ENCODE peak calls at places on chromosome X, in five cellular contexts. One of them, this sample, is unnamed.

GRCh38 chrX:97860206-97860605 is 976.5 kb downstream of the RPA4 start:
- DNase-seq in esophagus squamous epithelium: no peak
- DNase-seq in heart left ventricle: no peak
- DNase-seq in A549: no peak
- DNase-seq in sigmoid colon: no peak
- DNase-seq in this sample: no peak

GRCh38 chrX:134513091-134513490 is 53.1 kb downstream of the HPRT1 start:
- DNase-seq in esophagus squamous epithelium: no peak
- DNase-seq in heart left ventricle: no peak
- DNase-seq in A549: no peak
- DNase-seq in sigmoid colon: no peak
- DNase-seq in this sample: no peak

GRCh38 chrX:117969782-117970181 is 146.8 kb downstream of the KLHL13 start:
- DNase-seq in esophagus squamous epithelium: no peak
- DNase-seq in heart left ventricle: no peak
- DNase-seq in A549: no peak
- DNase-seq in sigmoid colon: no peak
- DNase-seq in this sample: no peak

GRCh38 chrX:123108513-123109427 is 75.3 kb upstream of the GRIA3 start:
- DNase-seq in esophagus squamous epithelium: no peak
- DNase-seq in heart left ventricle: no peak
- DNase-seq in A549: no peak
- DNase-seq in sigmoid colon: no peak
- DNase-seq in this sample: no peak

GRCh38 chrX:39750798-39751197 is 347.0 kb downstream of the BCOR start:
- DNase-seq in esophagus squamous epithelium: no peak
- DNase-seq in heart left ventricle: no peak
- DNase-seq in A549: no peak
- DNase-seq in sigmoid colon: no peak
- DNase-seq in this sample: no peak

GRCh38 chrX:21747523-21747922 is 10.4 kb downstream of the SMPX start:
- DNase-seq in esophagus squamous epithelium: no peak
- DNase-seq in heart left ventricle: no peak
- DNase-seq in A549: no peak
- DNase-seq in sigmoid colon: no peak
- DNase-seq in this sample: no peak

GRCh38 chrX:146481735-146482134 is 327.8 kb upstream of the CXorf51B start:
- DNase-seq in esophagus squamous epithelium: no peak
- DNase-seq in heart left ventricle: no peak
- DNase-seq in A549: no peak
- DNase-seq in sigmoid colon: no peak
- DNase-seq in this sample: no peak

GRCh38 chrX:9913041-9913440 is 54.1 kb upstream of the CLDN34 start:
- DNase-seq in esophagus squamous epithelium: no peak
- DNase-seq in heart left ventricle: no peak
- DNase-seq in A549: no peak
- DNase-seq in sigmoid colon: no peak
- DNase-seq in this sample: no peak

GRCh38 chrX:18194688-18195087 is 26.0 kb downstream of the BEND2 start:
- DNase-seq in esophagus squamous epithelium: no peak
- DNase-seq in heart left ventricle: no peak
- DNase-seq in A549: no peak
- DNase-seq in sigmoid colon: no peak
- DNase-seq in this sample: no peak

GRCh38 chrX:15916704-15917084 is 62.1 kb upstream of the AP1S2 start:
- DNase-seq in esophagus squamous epithelium: no peak
- DNase-seq in heart left ventricle: no peak
- DNase-seq in A549: no peak
- DNase-seq in sigmoid colon: no peak
- DNase-seq in this sample: no peak

GRCh38 chrX:97224148-97224547 is 340.4 kb downstream of the RPA4 start:
- DNase-seq in esophagus squamous epithelium: no peak
- DNase-seq in heart left ventricle: no peak
- DNase-seq in A549: no peak
- DNase-seq in sigmoid colon: no peak
- DNase-seq in this sample: no peak

GRCh38 chrX:848366-848765 is 217.8 kb downstream of the SHOX start:
- DNase-seq in esophagus squamous epithelium: no peak
- DNase-seq in heart left ventricle: no peak
- DNase-seq in A549: no peak
- DNase-seq in sigmoid colon: no peak
- DNase-seq in this sample: no peak

GRCh38 chrX:47483310-47484268 is 567 bp upstream of the ZNF41 start:
- DNase-seq in esophagus squamous epithelium: no peak
- DNase-seq in heart left ventricle: peak
- DNase-seq in A549: no peak
- DNase-seq in sigmoid colon: peak
- DNase-seq in this sample: peak

GRCh38 chrX:47482065-47482511 is 934 bp downstream of the ZNF41 start:
- DNase-seq in esophagus squamous epithelium: no peak
- DNase-seq in heart left ventricle: no peak
- DNase-seq in A549: no peak
- DNase-seq in sigmoid colon: peak
- DNase-seq in this sample: no peak

GRCh38 chrX:47484885-47485284 is 1.9 kb upstream of the ZNF41 start:
- DNase-seq in esophagus squamous epithelium: no peak
- DNase-seq in heart left ventricle: no peak
- DNase-seq in A549: no peak
- DNase-seq in sigmoid colon: peak
- DNase-seq in this sample: no peak

GRCh38 chrX:47481160-47481559 is 1.9 kb downstream of the ZNF41 start:
- DNase-seq in esophagus squamous epithelium: no peak
- DNase-seq in heart left ventricle: no peak
- DNase-seq in A549: no peak
- DNase-seq in sigmoid colon: peak
- DNase-seq in this sample: no peak

DNA sequence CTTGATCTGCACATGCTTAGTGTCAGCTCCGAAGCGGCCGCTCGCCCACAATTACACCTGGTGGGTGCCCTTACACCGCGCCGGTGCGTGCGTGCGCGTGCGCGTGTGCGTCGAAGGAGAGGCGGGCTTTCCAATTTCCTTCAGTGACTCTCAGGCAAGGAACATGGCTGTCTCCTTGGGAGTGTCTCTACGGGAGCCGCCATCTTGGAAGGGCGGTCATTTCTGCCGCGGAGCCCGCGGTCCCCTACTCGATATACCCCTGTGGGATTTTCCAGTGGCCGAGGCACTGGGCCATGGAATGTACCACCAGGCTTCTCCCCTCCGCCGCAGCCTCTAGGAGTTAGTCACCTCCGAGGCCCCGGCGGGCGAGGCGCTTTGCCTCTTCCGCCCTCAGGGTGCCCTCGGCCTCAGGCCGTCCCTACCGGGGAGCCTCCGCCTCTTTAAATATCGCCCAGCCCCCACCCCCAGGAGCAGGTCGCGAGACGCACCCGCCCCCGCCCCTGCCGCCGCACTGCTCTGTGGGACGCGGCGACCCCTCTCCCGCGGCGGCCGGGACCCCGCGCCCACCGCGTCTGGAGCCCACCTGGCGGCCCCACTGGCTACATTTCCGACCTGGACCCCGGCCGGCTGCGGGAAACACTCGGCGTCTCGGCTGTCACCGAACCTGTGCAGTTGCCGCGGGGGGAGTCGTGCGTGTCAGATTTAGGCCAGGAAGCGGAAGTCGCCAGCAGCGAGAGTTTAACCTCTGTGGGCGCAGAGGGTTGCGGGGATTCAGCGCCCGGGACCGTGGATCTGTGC is at the start of gene ZNF41:
- DNase-seq in esophagus squamous epithelium: peak
- DNase-seq in heart left ventricle: peak
- DNase-seq in A549: peak
- DNase-seq in sigmoid colon: peak
- DNase-seq in this sample: peak
- TF ChIP-seq POLR2A in esophagus squamous epithelium: peak
- TF ChIP-seq POLR2A in heart left ventricle: no peak
- TF ChIP-seq POLR2A in A549: peak
- TF ChIP-seq POLR2A in sigmoid colon: no peak
- TF ChIP-seq POLR2A in this sample: peak

GRCh38 chrX:103376118-103376978 is at the start of gene BEX3:
- DNase-seq in esophagus squamous epithelium: no peak
- DNase-seq in heart left ventricle: peak
- DNase-seq in A549: peak
- DNase-seq in sigmoid colon: peak
- DNase-seq in this sample: peak
- TF ChIP-seq POLR2A in esophagus squamous epithelium: peak
- TF ChIP-seq POLR2A in heart left ventricle: no peak
- TF ChIP-seq POLR2A in A549: peak
- TF ChIP-seq POLR2A in sigmoid colon: no peak
- TF ChIP-seq POLR2A in this sample: peak

DNA sequence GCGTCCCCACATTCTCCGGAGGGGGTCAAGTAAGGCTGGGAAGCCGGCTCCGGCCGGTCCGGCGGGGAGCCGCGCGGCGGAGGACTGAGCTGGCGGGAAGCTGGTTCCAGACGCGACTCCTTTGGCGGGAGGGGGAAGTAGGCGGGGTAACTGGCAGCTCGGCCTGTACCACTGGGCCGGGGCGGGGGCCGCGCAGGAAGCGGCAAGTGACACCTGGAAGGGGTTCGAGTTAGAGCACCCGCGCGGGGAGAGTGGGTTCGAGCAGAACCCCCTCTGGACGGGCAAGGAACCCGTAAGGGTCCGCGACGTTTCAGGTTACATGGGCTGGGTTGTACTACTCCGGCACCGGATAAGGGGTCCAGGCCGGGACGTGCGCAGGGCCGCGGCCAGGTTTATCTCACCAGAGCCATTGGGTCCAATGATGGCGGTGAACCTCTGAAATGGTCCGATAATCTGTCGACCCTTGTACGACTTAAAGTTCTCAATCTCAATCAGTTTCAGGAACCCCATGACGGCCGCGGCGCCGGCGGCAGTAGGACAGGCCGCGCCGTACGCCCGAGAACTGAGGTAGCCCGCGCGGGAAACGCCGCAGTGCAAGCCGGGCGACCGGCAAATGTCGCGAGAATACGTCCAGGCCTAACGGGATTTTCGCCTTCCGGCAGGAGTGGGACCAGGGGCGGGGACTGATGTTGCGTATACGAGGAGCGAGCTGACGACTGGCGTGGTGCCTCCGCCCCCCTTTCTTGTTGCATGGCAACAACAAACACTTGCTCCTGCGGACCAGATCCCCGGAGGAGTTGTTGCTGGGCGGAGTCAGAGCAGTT is at the start of the genes RIBC1 and SMC1A:
- DNase-seq in esophagus squamous epithelium: peak
- DNase-seq in heart left ventricle: peak
- DNase-seq in A549: peak
- DNase-seq in sigmoid colon: peak
- DNase-seq in this sample: peak
- TF ChIP-seq POLR2A in esophagus squamous epithelium: peak
- TF ChIP-seq POLR2A in heart left ventricle: no peak
- TF ChIP-seq POLR2A in A549: peak
- TF ChIP-seq POLR2A in sigmoid colon: no peak
- TF ChIP-seq POLR2A in this sample: peak

DNA sequence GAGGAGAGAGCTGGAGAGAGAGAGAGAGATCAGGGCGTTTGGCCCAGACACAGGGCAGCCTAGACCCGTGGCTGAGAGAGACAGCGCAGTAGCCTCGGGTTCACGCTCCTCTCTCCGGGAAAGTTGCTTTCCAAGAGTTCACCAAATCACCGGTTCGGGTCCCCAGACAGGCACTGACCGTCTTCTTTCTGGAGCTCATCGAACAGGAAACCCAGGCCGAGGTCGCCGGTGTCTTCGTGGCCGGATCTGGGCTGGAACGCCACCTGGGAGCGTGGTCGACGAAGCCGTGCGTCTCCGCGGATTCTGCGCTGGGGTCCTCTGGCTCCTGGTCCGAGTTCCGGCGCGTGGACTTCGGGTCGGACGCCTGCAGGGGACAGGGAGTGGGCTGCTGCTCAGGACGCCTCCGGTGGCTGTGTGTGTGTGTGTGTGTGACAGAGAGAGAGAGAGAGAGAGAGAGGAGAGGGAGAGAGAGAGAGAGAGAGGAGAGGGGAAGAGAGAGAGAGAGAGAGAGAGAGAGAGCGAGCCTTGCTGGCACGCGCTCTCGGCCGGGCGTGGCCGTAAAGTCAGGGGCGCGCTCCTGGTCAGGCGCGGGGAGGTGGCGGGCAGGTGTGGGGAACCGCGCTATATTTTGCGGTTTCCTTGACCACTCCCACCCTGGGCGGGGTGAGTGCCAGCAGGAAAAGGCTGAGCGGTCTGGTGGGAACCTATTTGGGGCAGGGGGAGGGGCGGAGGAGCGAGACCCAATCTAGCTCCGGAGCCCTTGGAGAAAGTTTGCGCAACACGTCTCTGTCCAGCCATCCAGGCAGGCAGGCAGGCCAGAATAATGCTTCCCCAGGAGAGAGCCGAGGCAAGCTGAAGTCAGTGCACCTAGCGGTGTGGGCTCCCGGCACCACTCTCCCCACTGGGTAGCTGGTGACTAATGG is 62.1 kb downstream of the RHOXF2B start:
- DNase-seq in esophagus squamous epithelium: no peak
- DNase-seq in heart left ventricle: no peak
- DNase-seq in A549: no peak
- DNase-seq in sigmoid colon: no peak
- DNase-seq in this sample: peak
- TF ChIP-seq POLR2A in esophagus squamous epithelium: no peak
- TF ChIP-seq POLR2A in heart left ventricle: no peak
- TF ChIP-seq POLR2A in A549: no peak
- TF ChIP-seq POLR2A in sigmoid colon: no peak
- TF ChIP-seq POLR2A in this sample: no peak

GRCh38 chrX:68828740-68829593 is at the start of gene EFNB1:
- DNase-seq in esophagus squamous epithelium: peak
- DNase-seq in heart left ventricle: peak
- DNase-seq in A549: peak
- DNase-seq in sigmoid colon: peak
- DNase-seq in this sample: peak
- TF ChIP-seq POLR2A in esophagus squamous epithelium: peak
- TF ChIP-seq POLR2A in heart left ventricle: peak
- TF ChIP-seq POLR2A in A549: peak
- TF ChIP-seq POLR2A in sigmoid colon: peak
- TF ChIP-seq POLR2A in this sample: peak

GRCh38 chrX:154541589-154541895 is 5.1 kb downstream of the G6PD start:
- DNase-seq in esophagus squamous epithelium: no peak
- DNase-seq in heart left ventricle: no peak
- DNase-seq in A549: no peak
- DNase-seq in sigmoid colon: no peak
- DNase-seq in this sample: no peak

GRCh38 chrX:154540897-154541535 is 5.6 kb downstream of the G6PD start:
- DNase-seq in esophagus squamous epithelium: no peak
- DNase-seq in heart left ventricle: no peak
- DNase-seq in A549: no peak
- DNase-seq in sigmoid colon: no peak
- DNase-seq in this sample: no peak

GRCh38 chrX:154542723-154543424 is 3.8 kb downstream of the G6PD start:
- DNase-seq in esophagus squamous epithelium: no peak
- DNase-seq in heart left ventricle: no peak
- DNase-seq in A549: peak
- DNase-seq in sigmoid colon: no peak
- DNase-seq in this sample: peak

GRCh38 chrX:154544885-154545284 is 1.8 kb downstream of the G6PD start:
- DNase-seq in esophagus squamous epithelium: no peak
- DNase-seq in heart left ventricle: no peak
- DNase-seq in A549: no peak
- DNase-seq in sigmoid colon: no peak
- DNase-seq in this sample: no peak

GRCh38 chrX:154541896-154542722 is 4.5 kb downstream of the G6PD start:
- DNase-seq in esophagus squamous epithelium: no peak
- DNase-seq in heart left ventricle: peak
- DNase-seq in A549: peak
- DNase-seq in sigmoid colon: peak
- DNase-seq in this sample: peak
- TF ChIP-seq POLR2A in esophagus squamous epithelium: no peak
- TF ChIP-seq POLR2A in heart left ventricle: no peak
- TF ChIP-seq POLR2A in A549: no peak
- TF ChIP-seq POLR2A in sigmoid colon: no peak
- TF ChIP-seq POLR2A in this sample: no peak

GRCh38 chrX:119398974-119399771 is at the start of gene SLC25A43:
- DNase-seq in esophagus squamous epithelium: no peak
- DNase-seq in heart left ventricle: peak
- DNase-seq in A549: peak
- DNase-seq in sigmoid colon: peak
- DNase-seq in this sample: peak
- TF ChIP-seq POLR2A in esophagus squamous epithelium: no peak
- TF ChIP-seq POLR2A in heart left ventricle: no peak
- TF ChIP-seq POLR2A in A549: peak
- TF ChIP-seq POLR2A in sigmoid colon: no peak
- TF ChIP-seq POLR2A in this sample: peak